ENCODE peak calls at places on chromosomes 4 and X, in nine cellular contexts. T is ascending aorta; Q is IMR-90; I is A673; W is cardiac muscle cell; R is skeletal muscle cell; Z is CD8-positive, alpha-beta T cell; A is coronary artery; K is astrocyte of the spinal cord. C is an unnamed sample.

GRCh38 chr4:166366012-166366411 is 493.0 kb downstream of the TLL1 start:
- DNase-seq in T (no peak), Q (no peak), I (no peak), W (no peak), R (no peak), Z (no peak), A (no peak), K (no peak), C (no peak)

GRCh38 chrX:151505796-151506195 is 57.7 kb upstream of the PASD1 start:
- DNase-seq in T (no peak), Q (no peak), I (peak), W (peak), R (no peak), Z (no peak), A (no peak), K (no peak), C (no peak)

GRCh38 chr4:66906314-66906713 is 639.0 kb downstream of the CENPC start:
- DNase-seq in T (no peak), Q (no peak), I (peak), W (no peak), R (no peak), Z (no peak), A (no peak), K (no peak), C (no peak)

GRCh38 chr4:41921476-41921875 is 13.8 kb upstream of the TMEM33 start:
- DNase-seq in T (no peak), Q (no peak), I (no peak), W (no peak), R (no peak), Z (no peak), A (no peak), K (no peak), C (no peak)

GRCh38 chr4:40227284-40227683 is 30.5 kb downstream of the RHOH start:
- DNase-seq in T (no peak), Q (no peak), I (peak), W (no peak), R (peak), Z (no peak), A (no peak), K (no peak), C (no peak)

GRCh38 chr4:159212675-159213297 is 109.9 kb downstream of the RAPGEF2 start:
- DNase-seq in T (no peak), Q (no peak), I (no peak), W (no peak), R (no peak), Z (no peak), A (no peak), K (no peak), C (no peak)

GRCh38 chrX:69705818-69706217 is 89.9 kb downstream of the EDA start:
- DNase-seq in T (no peak), Q (no peak), I (no peak), W (no peak), R (no peak), Z (no peak), A (no peak), K (no peak), C (no peak)

GRCh38 chr4:7739918-7740865 is 199.5 kb downstream of the AFAP1 start:
- DNase-seq in T (no peak), Q (no peak), I (no peak), W (no peak), R (no peak), Z (no peak), A (no peak), K (no peak), C (no peak)

GRCh38 chrX:20857746-20858145 is 516.5 kb upstream of the CNKSR2 start:
- DNase-seq in T (no peak), Q (no peak), I (peak), W (peak), R (peak), Z (no peak), A (no peak), K (no peak), C (no peak)

GRCh38 chr4:22514001-22514400 is 1.9 kb downstream of the ADGRA3 start:
- DNase-seq in T (no peak), Q (peak), I (no peak), W (peak), R (no peak), Z (no peak), A (no peak), K (peak), C (peak)

GRCh38 chrX:47232803-47233332 is at the start of gene USP11:
- DNase-seq in T (peak), Q (peak), I (peak), W (peak), R (no peak), Z (peak), A (peak), K (peak), C (peak)

GRCh38 chr4:80202784-80203553 is 5.7 kb downstream of the PRDM8 start:
- DNase-seq in T (no peak), Q (peak), I (no peak), W (peak), R (no peak), Z (peak), A (no peak), K (no peak), C (no peak)

GRCh38 chr4:89469930-89470375 is 162.4 kb upstream of the GPRIN3 start:
- DNase-seq in T (no peak), Q (peak), I (peak), W (peak), R (peak), Z (no peak), A (no peak), K (peak), C (peak)

GRCh38 chrX:39903343-39903742 is 194.4 kb downstream of the BCOR start:
- DNase-seq in T (no peak), Q (peak), I (no peak), W (peak), R (no peak), Z (no peak), A (no peak), K (peak), C (peak)

GRCh38 chr4:118180776-118181175 is 146.5 kb downstream of the NDST3 start:
- DNase-seq in T (no peak), Q (peak), I (no peak), W (no peak), R (no peak), Z (no peak), A (no peak), K (peak), C (no peak)

GRCh38 chr4:181418491-181418890 is 824.7 kb upstream of the TENM3 start:
- DNase-seq in T (no peak), Q (no peak), I (no peak), W (no peak), R (no peak), Z (no peak), A (no peak), K (no peak), C (no peak)

GRCh38 chr4:92234393-92235176 is 69.2 kb upstream of the GRID2 start:
- DNase-seq in T (no peak), Q (peak), I (peak), W (peak), R (peak), Z (no peak), A (no peak), K (peak), C (peak)

GRCh38 chrX:63424063-63424462 is 72.9 kb upstream of the SPIN4 start:
- DNase-seq in T (no peak), Q (no peak), I (no peak), W (no peak), R (no peak), Z (no peak), A (no peak), K (no peak), C (no peak)

GRCh38 chr4:18419780-18420179 is 398.2 kb upstream of the LCORL start:
- DNase-seq in T (no peak), Q (no peak), I (no peak), W (no peak), R (no peak), Z (no peak), A (no peak), K (no peak), C (no peak)

GRCh38 chr4:83781434-83781833 is 245.5 kb downstream of the GPAT3 start:
- DNase-seq in T (no peak), Q (no peak), I (peak), W (no peak), R (no peak), Z (no peak), A (no peak), K (no peak), C (no peak)

GRCh38 chr4:27714073-27714472 is 853.4 kb downstream of the STIM2 start:
- DNase-seq in T (no peak), Q (peak), I (no peak), W (no peak), R (no peak), Z (no peak), A (no peak), K (peak), C (no peak)

GRCh38 chr4:26484032-26484515 is 6.2 kb downstream of the CCKAR start:
- DNase-seq in T (no peak), Q (peak), I (no peak), W (peak), R (no peak), Z (no peak), A (no peak), K (no peak), C (no peak)

GRCh38 chrX:320126-320783 is 1.7 kb upstream of the GTPBP6 start:
- DNase-seq in T (peak), Q (peak), I (no peak), W (peak), R (no peak), Z (no peak), A (no peak), K (no peak), C (no peak)

GRCh38 chr4:171142639-171143038 is 670.6 kb upstream of the GALNTL6 start:
- DNase-seq in T (no peak), Q (no peak), I (no peak), W (no peak), R (no peak), Z (no peak), A (no peak), K (no peak), C (no peak)

GRCh38 chrX:100417671-100418070 is 7.6 kb upstream of the PCDH19 start:
- DNase-seq in T (no peak), Q (no peak), I (no peak), W (peak), R (peak), Z (no peak), A (no peak), K (no peak), C (no peak)

GRCh38 chr4:14096406-14096965 is 469.0 kb upstream of the BOD1L1 start:
- DNase-seq in T (no peak), Q (peak), I (no peak), W (peak), R (peak), Z (no peak), A (no peak), K (peak), C (peak)

GRCh38 chr4:173505924-173506779 is 23.9 kb downstream of the HAND2 start:
- DNase-seq in T (peak), Q (peak), I (peak), W (peak), R (no peak), Z (peak), A (no peak), K (no peak), C (no peak)

GRCh38 chrX:142001934-142002333 is 98.2 kb downstream of the MAGEC1 start:
- DNase-seq in T (no peak), Q (no peak), I (no peak), W (no peak), R (no peak), Z (no peak), A (no peak), K (no peak), C (no peak)

GRCh38 chrX:119606508-119607389 is 525 bp upstream of the NKRF start:
- DNase-seq in T (no peak), Q (peak), I (no peak), W (peak), R (no peak), Z (no peak), A (no peak), K (peak), C (peak)

GRCh38 chrX:83771664-83772063 is 89.3 kb upstream of the CYLC1 start:
- DNase-seq in T (no peak), Q (no peak), I (no peak), W (no peak), R (no peak), Z (no peak), A (no peak), K (no peak), C (no peak)

GRCh38 chr4:129335263-129335662 is 239.3 kb downstream of the C4orf33 start:
- DNase-seq in T (no peak), Q (no peak), I (no peak), W (no peak), R (no peak), Z (no peak), A (no peak), K (no peak), C (no peak)

GRCh38 chr4:151664289-151664688 is 96.5 kb downstream of the GATB start:
- DNase-seq in T (no peak), Q (no peak), I (no peak), W (no peak), R (no peak), Z (no peak), A (no peak), K (no peak), C (no peak)

GRCh38 chrX:153782324-153782723 is 1.5 kb downstream of the SRPK3 start:
- DNase-seq in T (no peak), Q (no peak), I (peak), W (no peak), R (no peak), Z (no peak), A (no peak), K (no peak), C (no peak)

GRCh38 chrX:6852869-6853268 is 294.6 kb upstream of the STS start:
- DNase-seq in T (no peak), Q (no peak), I (no peak), W (no peak), R (no peak), Z (no peak), A (no peak), K (no peak), C (no peak)

GRCh38 chr4:185634066-185634652 is 98.9 kb upstream of the PDLIM3 start:
- DNase-seq in T (no peak), Q (peak), I (peak), W (no peak), R (no peak), Z (no peak), A (no peak), K (no peak), C (no peak)

GRCh38 chrX:100424012-100424411 is 13.9 kb upstream of the PCDH19 start:
- DNase-seq in T (no peak), Q (no peak), I (no peak), W (no peak), R (no peak), Z (no peak), A (no peak), K (no peak), C (no peak)

GRCh38 chrX:9339603-9340569 is 125.0 kb upstream of the TBL1X start:
- DNase-seq in T (no peak), Q (no peak), I (peak), W (peak), R (no peak), Z (peak), A (no peak), K (no peak), C (no peak)

GRCh38 chr4:52604215-52604614 is 54.9 kb downstream of the USP46 start:
- DNase-seq in T (no peak), Q (no peak), I (no peak), W (no peak), R (no peak), Z (no peak), A (no peak), K (no peak), C (no peak)
- H3K4me3 ChIP-seq in T (no peak), Q (no peak), I (no peak), W (no peak), R (no peak), Z (no peak), A (no peak), K (no peak), C (no peak)

GRCh38 chrX:115330498-115331138 is 41.1 kb downstream of the LUZP4 start:
- DNase-seq in T (no peak), Q (peak), I (peak), W (peak), R (no peak), Z (no peak), A (no peak), K (peak), C (peak)
- H3K4me3 ChIP-seq in T (peak), Q (no peak), I (no peak), W (peak), R (no peak), Z (no peak), A (no peak), K (peak), C (no peak)

GRCh38 chr4:48774760-48775398 is 5.2 kb downstream of the FRYL start:
- DNase-seq in T (no peak), Q (no peak), I (no peak), W (no peak), R (no peak), Z (no peak), A (no peak), K (no peak), C (no peak)

GRCh38 chr4:48779998-48780866 is at the start of gene FRYL:
- DNase-seq in T (peak), Q (peak), I (peak), W (peak), R (peak), Z (peak), A (peak), K (peak), C (peak)

GRCh38 chr4:48778431-48779094 is 1.5 kb downstream of the FRYL start:
- DNase-seq in T (no peak), Q (peak), I (peak), W (peak), R (no peak), Z (no peak), A (no peak), K (peak), C (no peak)

GRCh38 chr4:48779095-48779997 is 733 bp downstream of the FRYL start:
- DNase-seq in T (peak), Q (peak), I (peak), W (peak), R (no peak), Z (peak), A (peak), K (peak), C (no peak)

DNA sequence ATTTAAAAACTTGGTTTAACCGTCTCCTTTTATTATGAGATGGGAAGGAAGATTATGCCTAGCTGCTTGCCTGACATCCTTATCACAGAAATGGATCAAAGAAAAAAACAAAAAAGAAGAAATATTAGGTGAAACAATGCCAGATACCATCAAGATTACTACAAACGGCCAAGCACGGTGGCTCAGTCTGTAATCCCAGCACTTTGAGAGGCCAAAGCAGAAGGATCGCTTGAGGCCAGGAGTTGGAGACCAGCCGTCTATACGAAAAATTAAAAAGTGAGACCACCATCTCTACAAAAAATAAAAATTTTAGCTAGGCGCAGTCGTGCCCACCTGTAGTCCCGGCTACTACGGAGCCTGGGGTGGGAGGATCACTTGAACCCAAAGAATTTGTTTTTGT is 2.3 kb downstream of the FRYL start:
- DNase-seq in T (no peak), Q (no peak), I (no peak), W (no peak), R (no peak), Z (no peak), A (no peak), K (no peak), C (no peak)
- H3K4me3 ChIP-seq in T (peak), Q (no peak), I (peak), W (peak), R (peak), Z (peak), A (peak), K (peak), C (peak)

GRCh38 chrX:72052415-72053090 is 79.2 kb downstream of the RTL5 start:
- DNase-seq in T (peak), Q (peak), I (peak), W (peak), R (no peak), Z (no peak), A (peak), K (peak), C (no peak)

GRCh38 chrX:72051589-72051988 is 80.1 kb downstream of the RTL5 start:
- DNase-seq in T (no peak), Q (no peak), I (no peak), W (no peak), R (no peak), Z (no peak), A (peak), K (no peak), C (no peak)

GRCh38 chrX:72054776-72055495 is 76.8 kb downstream of the RTL5 start:
- DNase-seq in T (peak), Q (no peak), I (no peak), W (no peak), R (no peak), Z (no peak), A (peak), K (no peak), C (no peak)

GRCh38 chrX:72050011-72050410 is 81.7 kb downstream of the RTL5 start:
- DNase-seq in T (no peak), Q (no peak), I (no peak), W (no peak), R (no peak), Z (no peak), A (peak), K (no peak), C (no peak)

GRCh38 chrX:72053508-72053907 is 78.2 kb downstream of the RTL5 start:
- DNase-seq in T (no peak), Q (no peak), I (no peak), W (no peak), R (no peak), Z (no peak), A (peak), K (no peak), C (no peak)
- H3K4me3 ChIP-seq in T (no peak), Q (no peak), I (no peak), W (no peak), R (no peak), Z (no peak), A (no peak), K (no peak), C (no peak)

GRCh38 chr4:147360301-147360700 is 120.6 kb upstream of the EDNRA start:
- DNase-seq in T (no peak), Q (peak), I (peak), W (peak), R (peak), Z (no peak), A (no peak), K (peak), C (peak)

GRCh38 chr4:147355849-147356248 is 125.0 kb upstream of the EDNRA start:
- DNase-seq in T (no peak), Q (peak), I (peak), W (peak), R (peak), Z (no peak), A (no peak), K (peak), C (peak)

GRCh38 chr4:147351083-147351787 is 129.7 kb upstream of the EDNRA start:
- DNase-seq in T (no peak), Q (peak), I (no peak), W (peak), R (no peak), Z (no peak), A (no peak), K (no peak), C (no peak)

GRCh38 chr4:147354271-147354670 is 126.6 kb upstream of the EDNRA start:
- DNase-seq in T (no peak), Q (no peak), I (no peak), W (no peak), R (no peak), Z (no peak), A (no peak), K (no peak), C (no peak)

GRCh38 chr4:147354994-147355393 is 125.9 kb upstream of the EDNRA start:
- DNase-seq in T (no peak), Q (peak), I (no peak), W (no peak), R (no peak), Z (no peak), A (no peak), K (no peak), C (no peak)
- H3K4me3 ChIP-seq in T (no peak), Q (no peak), I (no peak), W (no peak), R (no peak), Z (no peak), A (no peak), K (no peak), C (no peak)

DNA sequence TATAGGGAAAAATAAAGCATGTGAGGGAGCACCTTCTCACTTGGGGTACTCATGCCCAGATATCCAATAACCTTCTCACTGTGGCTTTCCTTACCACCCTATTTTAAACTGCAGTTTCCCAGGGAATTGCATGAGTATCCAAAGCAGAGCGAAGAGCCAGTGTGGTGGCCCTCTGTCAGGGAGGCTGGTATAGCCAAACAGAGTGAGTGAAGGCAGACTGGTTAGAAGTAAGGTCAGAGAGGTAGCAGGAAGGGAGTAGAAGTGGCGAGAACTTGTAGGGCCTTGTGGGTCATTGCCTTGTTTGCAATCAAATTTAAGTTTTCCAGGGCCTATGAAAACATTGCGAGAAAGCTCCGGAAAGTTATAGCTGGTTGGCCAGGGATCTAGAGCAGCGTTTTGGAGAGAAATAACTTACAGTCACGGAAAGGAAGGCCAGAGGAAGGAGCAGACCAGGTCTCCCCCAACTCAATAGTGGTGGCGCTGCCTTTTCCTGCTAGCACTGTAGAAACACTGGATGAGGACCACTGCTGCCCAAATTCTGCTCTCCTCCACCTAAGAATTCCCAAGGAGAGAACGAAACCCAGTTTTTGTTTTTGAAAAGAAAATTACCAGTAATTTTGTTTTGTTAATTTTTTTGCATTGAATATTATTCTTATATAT is 77.2 kb downstream of the PDLIM5 start:
- DNase-seq in T (no peak), Q (no peak), I (no peak), W (no peak), R (no peak), Z (no peak), A (no peak), K (no peak), C (no peak)
- H3K4me3 ChIP-seq in T (peak), Q (no peak), I (no peak), W (no peak), R (no peak), Z (no peak), A (peak), K (no peak), C (no peak)

GRCh38 chr4:186643501-186644315 is 79.9 kb downstream of the FAT1 start:
- DNase-seq in T (no peak), Q (peak), I (peak), W (peak), R (peak), Z (no peak), A (no peak), K (peak), C (peak)
- H3K4me3 ChIP-seq in T (no peak), Q (no peak), I (no peak), W (no peak), R (no peak), Z (no peak), A (no peak), K (no peak), C (no peak)